ENCODE peak calls at places on chromosomes 2 and 18, in four cellular contexts. D is anterior cingulate cortex, Z is H54, W is suprapubic skin. N is an unnamed sample.

GRCh38 chr2:188142636-188143035 is 149.0 kb upstream of the GULP1 start:
- DNase-seq in Z (no peak), D (no peak), W (no peak), N (no peak)

GRCh38 chr18:75478996-75479870 is 51.7 kb upstream of the SMIM21 start:
- DNase-seq in W (no peak), D (no peak), Z (no peak), N (no peak)

GRCh38 chr2:238256594-238257104 is 16.8 kb upstream of the HES6 start:
- DNase-seq in D (no peak), W (no peak), Z (peak), N (peak)

GRCh38 chr2:56191617-56192016 is 7.8 kb downstream of the CCDC85A start:
- DNase-seq in W (no peak), Z (peak), D (no peak), N (no peak)

GRCh38 chr2:239692348-239692747 is 291.5 kb upstream of the HDAC4 start:
- DNase-seq in Z (no peak), D (peak), W (peak), N (no peak)

GRCh38 chr2:193103064-193103463 is 908.3 kb upstream of the TMEFF2 start:
- DNase-seq in W (no peak), D (no peak), Z (no peak), N (no peak)

GRCh38 chr2:69061518-69061917 is 48.5 kb downstream of the ANTXR1 start:
- DNase-seq in D (no peak), W (no peak), Z (no peak), N (no peak)

GRCh38 chr2:37189452-37190153 is 1.1 kb upstream of the SULT6B1 start:
- DNase-seq in W (no peak), D (no peak), Z (peak), N (no peak)

GRCh38 chr2:217996345-217996744 is 6.5 kb downstream of the TNS1 start:
- DNase-seq in W (no peak), Z (no peak), D (no peak), N (no peak)

GRCh38 chr2:239179851-239180371 is 220.9 kb downstream of the HDAC4 start:
- DNase-seq in D (no peak), W (peak), Z (no peak), N (no peak)

GRCh38 chr2:17822452-17823117 is 6.3 kb downstream of the MSGN1 start:
- DNase-seq in D (no peak), W (no peak), Z (no peak), N (no peak)

GRCh38 chr2:219433666-219434467 is 776 bp upstream of the SPEG start:
- DNase-seq in W (no peak), D (no peak), Z (no peak), N (no peak)

GRCh38 chr2:176827269-176827668 is 385.3 kb upstream of the HNRNPA3 start:
- DNase-seq in W (no peak), Z (no peak), D (no peak), N (no peak)

GRCh38 chr2:29317077-29317517 is 201.9 kb downstream of the CLIP4 start:
- DNase-seq in W (no peak), D (no peak), Z (no peak), N (no peak)

GRCh38 chr2:224308267-224308911 is 93.5 kb downstream of the FAM124B start:
- DNase-seq in Z (no peak), D (no peak), W (no peak), N (no peak)

GRCh38 chr2:162430323-162430722 is 86.4 kb downstream of the GCA start:
- DNase-seq in Z (no peak), W (no peak), D (no peak), N (no peak)

GRCh38 chr2:238299803-238300202 is 11.4 kb upstream of the PER2 start:
- DNase-seq in W (no peak), Z (no peak), D (no peak), N (no peak)

GRCh38 chr2:234203135-234203984 is 152.9 kb downstream of the SPP2 start:
- DNase-seq in W (no peak), D (no peak), Z (peak), N (no peak)

GRCh38 chr2:237665713-237666143 is 38.3 kb downstream of the LRRFIP1 start:
- DNase-seq in Z (no peak), W (no peak), D (no peak), N (no peak)

GRCh38 chr2:194735837-194736542 is 921.0 kb upstream of the SLC39A10 start:
- DNase-seq in W (no peak), D (no peak), Z (no peak), N (no peak)

GRCh38 chr18:7817596-7817995 is 250.5 kb downstream of the PTPRM start:
- DNase-seq in D (no peak), Z (no peak), W (no peak), N (no peak)

GRCh38 chr2:109423556-109424359 is 190.0 kb downstream of the SEPTIN10 start:
- DNase-seq in W (no peak), Z (no peak), D (no peak), N (no peak)

GRCh38 chr2:62055724-62056336 is 140.1 kb upstream of the B3GNT2 start:
- DNase-seq in D (no peak), Z (no peak), W (no peak), N (no peak)

GRCh38 chr2:213252206-213252605 is 32.1 kb upstream of the SPAG16 start:
- DNase-seq in Z (no peak), W (no peak), D (no peak), N (no peak)

GRCh38 chr18:67549946-67550345 is 33.4 kb upstream of the DSEL start:
- DNase-seq in Z (no peak), W (no peak), D (no peak), N (no peak)

GRCh38 chr2:233059547-233059796 is 670 bp upstream of the INPP5D start:
- DNase-seq in W (peak), D (no peak), Z (no peak), N (no peak)

GRCh38 chr2:226352941-226353558 is 446.6 kb downstream of the IRS1 start:
- DNase-seq in Z (no peak), W (no peak), D (no peak), N (no peak)

GRCh38 chr2:68045337-68045736 is 17.5 kb downstream of the C1D start:
- DNase-seq in Z (no peak), D (no peak), W (no peak), N (no peak)

GRCh38 chr2:230779607-230780006 is 67.0 kb downstream of the CAB39 start:
- DNase-seq in D (no peak), Z (no peak), W (no peak), N (no peak)

GRCh38 chr2:96869281-96869823 is 528 bp downstream of the SEMA4C start:
- DNase-seq in D (peak), W (no peak), Z (peak), N (no peak)